ENCODE peak calls at places on chromosome 21, in six cellular contexts. One of them, this sample, is unnamed.

GRCh38 chr21:34857874-34858273 is 189.1 kb downstream of the CLIC6 start:
- DNase-seq in mucosa of descending colon: no peak
- DNase-seq in AG10803: no peak
- DNase-seq in fibroblast of the aortic adventitia: no peak
- DNase-seq in heart left ventricle: no peak
- DNase-seq in astrocyte: no peak
- DNase-seq in this sample: no peak

GRCh38 chr21:14383596-14384210 is 757 bp upstream of the HSPA13 start:
- DNase-seq in mucosa of descending colon: no peak
- DNase-seq in astrocyte: peak
- DNase-seq in fibroblast of the aortic adventitia: no peak
- DNase-seq in heart left ventricle: peak
- DNase-seq in AG10803: peak
- DNase-seq in this sample: no peak

GRCh38 chr21:15441999-15442398 is 287.8 kb upstream of the USP25 start:
- DNase-seq in heart left ventricle: no peak
- DNase-seq in mucosa of descending colon: no peak
- DNase-seq in fibroblast of the aortic adventitia: peak
- DNase-seq in AG10803: no peak
- DNase-seq in astrocyte: no peak
- DNase-seq in this sample: no peak

GRCh38 chr21:34797926-34798595 is 129.3 kb downstream of the CLIC6 start:
- DNase-seq in heart left ventricle: no peak
- DNase-seq in AG10803: no peak
- DNase-seq in astrocyte: no peak
- DNase-seq in fibroblast of the aortic adventitia: no peak
- DNase-seq in mucosa of descending colon: no peak
- DNase-seq in this sample: peak

GRCh38 chr21:34282223-34282622 is 81.6 kb upstream of the KCNE2 start:
- DNase-seq in mucosa of descending colon: no peak
- DNase-seq in fibroblast of the aortic adventitia: no peak
- DNase-seq in AG10803: no peak
- DNase-seq in astrocyte: no peak
- DNase-seq in heart left ventricle: no peak
- DNase-seq in this sample: peak

GRCh38 chr21:44547656-44548331 is 3.5 kb downstream of the KRTAP10-2 start:
- DNase-seq in fibroblast of the aortic adventitia: no peak
- DNase-seq in mucosa of descending colon: peak
- DNase-seq in AG10803: no peak
- DNase-seq in astrocyte: no peak
- DNase-seq in heart left ventricle: no peak
- DNase-seq in this sample: no peak

GRCh38 chr21:29302340-29302991 is 3.7 kb downstream of the BACH1 start:
- DNase-seq in astrocyte: peak
- DNase-seq in mucosa of descending colon: no peak
- DNase-seq in fibroblast of the aortic adventitia: peak
- DNase-seq in AG10803: no peak
- DNase-seq in heart left ventricle: no peak
- DNase-seq in this sample: peak

GRCh38 chr21:16358021-16358420 is 628.2 kb downstream of the USP25 start:
- DNase-seq in astrocyte: no peak
- DNase-seq in fibroblast of the aortic adventitia: no peak
- DNase-seq in heart left ventricle: no peak
- DNase-seq in AG10803: no peak
- DNase-seq in mucosa of descending colon: no peak
- DNase-seq in this sample: no peak

GRCh38 chr21:31514598-31514997 is 144.9 kb upstream of the SOD1 start:
- DNase-seq in mucosa of descending colon: no peak
- DNase-seq in AG10803: no peak
- DNase-seq in heart left ventricle: no peak
- DNase-seq in fibroblast of the aortic adventitia: no peak
- DNase-seq in astrocyte: peak
- DNase-seq in this sample: no peak

GRCh38 chr21:45590246-45590725 is 48.0 kb upstream of the SLC19A1 start:
- DNase-seq in fibroblast of the aortic adventitia: peak
- DNase-seq in mucosa of descending colon: peak
- DNase-seq in heart left ventricle: peak
- DNase-seq in astrocyte: no peak
- DNase-seq in AG10803: peak
- DNase-seq in this sample: peak

GRCh38 chr21:45591619-45592207 is 49.5 kb upstream of the SLC19A1 start:
- DNase-seq in heart left ventricle: no peak
- DNase-seq in astrocyte: no peak
- DNase-seq in fibroblast of the aortic adventitia: no peak
- DNase-seq in mucosa of descending colon: no peak
- DNase-seq in AG10803: no peak
- DNase-seq in this sample: no peak

GRCh38 chr21:45592208-45592619 is 50.0 kb upstream of the SLC19A1 start:
- DNase-seq in heart left ventricle: no peak
- DNase-seq in mucosa of descending colon: no peak
- DNase-seq in fibroblast of the aortic adventitia: peak
- DNase-seq in astrocyte: no peak
- DNase-seq in AG10803: no peak
- DNase-seq in this sample: no peak

GRCh38 chr21:45589686-45590245 is 47.5 kb upstream of the SLC19A1 start:
- DNase-seq in mucosa of descending colon: no peak
- DNase-seq in astrocyte: no peak
- DNase-seq in AG10803: no peak
- DNase-seq in heart left ventricle: no peak
- DNase-seq in fibroblast of the aortic adventitia: no peak
- DNase-seq in this sample: no peak

DNA sequence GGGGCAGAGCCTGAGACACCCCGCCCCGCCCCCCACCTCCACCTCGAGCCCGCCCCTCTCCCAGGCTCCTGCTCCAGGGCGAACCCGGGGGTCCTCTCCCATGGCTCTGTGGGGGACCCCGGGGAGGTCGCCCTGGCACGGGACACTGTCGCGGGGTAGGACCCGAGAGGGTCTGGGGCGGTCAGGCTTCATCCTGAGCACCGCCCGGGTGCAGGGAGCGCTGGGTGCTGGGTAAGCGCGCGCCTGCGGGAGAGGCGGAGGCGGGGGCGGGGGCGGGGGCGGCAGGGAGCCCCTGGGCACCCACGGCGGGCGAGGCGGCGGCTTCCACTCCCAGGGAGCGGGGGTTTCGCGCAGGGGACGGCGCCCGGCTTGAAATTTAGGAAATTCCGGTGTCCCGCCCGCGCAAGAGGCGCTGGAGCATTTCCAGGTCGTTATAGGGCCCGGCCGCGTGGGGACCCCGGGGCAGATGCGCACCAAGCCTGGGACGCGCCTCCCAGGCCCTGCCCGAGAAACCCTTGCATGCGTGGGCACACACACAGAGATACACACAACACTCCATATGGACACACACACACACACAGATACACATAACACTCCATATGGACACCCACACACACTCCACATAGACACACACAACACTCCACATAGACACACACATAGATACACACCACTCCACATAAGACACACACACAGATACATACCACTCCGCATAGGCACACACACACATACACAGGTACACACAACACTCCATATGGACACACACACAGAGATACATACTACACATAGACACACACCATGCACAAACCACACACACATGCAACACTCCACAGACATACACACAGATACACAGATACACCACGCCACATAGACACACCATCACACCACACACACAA is 48.7 kb upstream of the SLC19A1 start:
- DNase-seq in mucosa of descending colon: peak
- DNase-seq in AG10803: no peak
- DNase-seq in heart left ventricle: no peak
- DNase-seq in fibroblast of the aortic adventitia: no peak
- DNase-seq in astrocyte: no peak
- DNase-seq in this sample: no peak
- H3K4me3 ChIP-seq in mucosa of descending colon: no peak
- H3K4me3 ChIP-seq in AG10803: no peak
- H3K4me3 ChIP-seq in heart left ventricle: peak
- H3K4me3 ChIP-seq in fibroblast of the aortic adventitia: peak
- H3K4me3 ChIP-seq in astrocyte: no peak
- H3K4me3 ChIP-seq in this sample: no peak

DNA sequence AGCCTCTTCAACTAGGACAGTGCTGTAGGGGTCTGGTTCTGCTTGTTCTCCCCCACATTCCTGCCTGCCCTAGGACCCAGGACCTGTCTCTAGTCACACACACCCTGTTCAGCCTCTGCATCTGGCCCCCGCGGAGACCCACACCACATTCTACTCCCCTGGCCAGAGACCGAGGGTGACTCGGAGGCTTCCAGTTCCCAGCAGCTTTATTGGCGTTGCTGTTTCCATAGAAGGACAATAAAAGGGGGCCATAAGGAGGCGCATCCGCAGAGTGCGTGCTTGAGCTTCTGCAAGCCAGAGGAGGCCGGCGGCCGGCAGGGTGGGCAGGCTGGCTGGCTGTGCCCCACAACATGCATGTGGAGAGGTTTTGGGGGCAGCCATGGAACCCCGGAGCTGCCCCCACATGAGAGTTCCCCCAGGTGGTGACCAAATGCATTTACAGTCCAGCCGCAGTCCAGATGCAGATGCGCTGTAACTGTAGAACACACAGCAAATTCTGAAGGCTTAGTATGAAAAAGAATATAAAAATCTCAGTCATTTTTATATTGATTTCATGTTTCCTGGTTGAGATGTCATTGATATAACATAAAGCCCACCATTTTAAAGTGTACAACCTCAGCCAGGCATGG is 52.4 kb downstream of the PDE9A start:
- DNase-seq in fibroblast of the aortic adventitia: no peak
- DNase-seq in AG10803: no peak
- DNase-seq in mucosa of descending colon: no peak
- DNase-seq in heart left ventricle: no peak
- DNase-seq in astrocyte: no peak
- DNase-seq in this sample: no peak
- TF ChIP-seq CTCF in fibroblast of the aortic adventitia: no peak
- TF ChIP-seq CTCF in AG10803: no peak
- TF ChIP-seq CTCF in mucosa of descending colon: no peak
- TF ChIP-seq CTCF in heart left ventricle: no peak
- TF ChIP-seq CTCF in astrocyte: no peak
- TF ChIP-seq CTCF in this sample: no peak

DNA sequence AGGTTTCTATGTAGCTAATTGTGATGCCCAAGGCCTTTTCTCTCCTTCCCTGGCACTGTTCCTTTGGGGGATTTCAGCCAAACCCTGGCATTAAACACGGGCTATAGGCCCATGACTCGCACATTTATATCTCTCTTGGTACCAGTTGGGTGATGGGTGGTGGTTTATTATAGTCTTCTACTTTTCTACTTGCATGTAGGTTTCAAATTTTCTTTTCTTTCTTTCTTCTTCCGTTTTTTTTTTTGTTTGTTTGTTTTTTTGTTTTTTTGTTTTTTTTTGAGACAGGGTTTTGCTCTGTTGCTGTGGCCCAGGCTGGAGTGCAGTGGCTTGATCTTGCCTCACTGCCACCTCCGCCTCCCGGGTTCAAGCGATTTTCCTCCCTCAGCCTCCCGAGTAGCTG is 1.1 kb downstream of the IL10RB start:
- DNase-seq in fibroblast of the aortic adventitia: peak
- DNase-seq in mucosa of descending colon: no peak
- DNase-seq in astrocyte: no peak
- DNase-seq in AG10803: no peak
- DNase-seq in heart left ventricle: no peak
- DNase-seq in this sample: no peak
- H3K4me3 ChIP-seq in fibroblast of the aortic adventitia: peak
- H3K4me3 ChIP-seq in mucosa of descending colon: peak
- H3K4me3 ChIP-seq in astrocyte: peak
- H3K4me3 ChIP-seq in AG10803: peak
- H3K4me3 ChIP-seq in heart left ventricle: peak
- H3K4me3 ChIP-seq in this sample: peak

GRCh38 chr21:18603246-18603645 is 199.7 kb upstream of the TMPRSS15 start:
- DNase-seq in astrocyte: no peak
- DNase-seq in mucosa of descending colon: no peak
- DNase-seq in fibroblast of the aortic adventitia: no peak
- DNase-seq in AG10803: no peak
- DNase-seq in heart left ventricle: no peak
- DNase-seq in this sample: no peak
- TF ChIP-seq CTCF in astrocyte: no peak
- TF ChIP-seq CTCF in mucosa of descending colon: no peak
- TF ChIP-seq CTCF in fibroblast of the aortic adventitia: no peak
- TF ChIP-seq CTCF in AG10803: no peak
- TF ChIP-seq CTCF in heart left ventricle: no peak
- TF ChIP-seq CTCF in this sample: no peak

DNA sequence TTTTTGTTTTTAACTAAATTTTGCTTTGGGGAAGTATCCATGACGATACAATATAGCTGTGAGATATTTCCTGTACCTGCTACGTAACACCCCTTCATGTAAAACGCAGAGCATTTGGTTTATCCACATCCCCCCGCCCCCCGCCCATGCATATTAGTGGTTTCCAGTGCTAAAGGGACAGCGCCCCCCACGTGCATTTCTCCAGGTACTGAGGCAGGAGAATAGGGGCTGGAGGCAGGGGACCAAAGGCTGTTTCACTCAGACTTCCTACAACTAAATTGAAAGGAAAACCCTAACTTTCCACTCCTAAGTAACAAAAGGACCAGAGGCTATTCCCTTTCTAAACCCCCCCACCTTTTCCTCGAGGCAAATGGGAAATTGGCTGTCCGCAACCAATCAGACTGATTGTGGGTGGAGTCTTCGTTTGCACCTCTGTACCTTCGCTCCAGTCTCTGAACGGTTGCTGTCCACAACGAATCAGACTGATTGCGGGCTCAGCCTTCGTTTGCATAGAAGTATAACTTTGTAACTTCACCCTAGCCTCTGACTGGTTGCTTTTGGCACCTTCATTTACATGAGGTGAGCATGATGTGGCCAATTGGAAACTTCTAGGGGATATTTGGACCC is 12.2 kb upstream of the RIPK4 start:
- DNase-seq in fibroblast of the aortic adventitia: peak
- DNase-seq in astrocyte: no peak
- DNase-seq in mucosa of descending colon: no peak
- DNase-seq in heart left ventricle: no peak
- DNase-seq in AG10803: no peak
- DNase-seq in this sample: no peak
- H3K4me3 ChIP-seq in fibroblast of the aortic adventitia: no peak
- H3K4me3 ChIP-seq in astrocyte: no peak
- H3K4me3 ChIP-seq in mucosa of descending colon: no peak
- H3K4me3 ChIP-seq in heart left ventricle: no peak
- H3K4me3 ChIP-seq in AG10803: no peak
- H3K4me3 ChIP-seq in this sample: no peak

This sample was measured in epithelial cell of esophagus.